ENCODE peak calls at places on chromosome 1, in five cellular contexts. X is brain microvascular endothelial cell, N is Right ventricle myocardium inferior, I is fibroblast of the conjunctiva, Z is esophagus squamous epithelium. L is an unnamed sample.
A peak's percentile ranks its signal among the peaks of the same experiment; 100 is the strongest.

GRCh38 chr1:164983023-164983650 is 373.4 kb downstream of the LMX1A start:
- DNase-seq in X (no peak), N (no peak), I (no peak), Z (no peak), L (no peak)

GRCh38 chr1:34155851-34156250 is 9.2 kb downstream of the CSMD2 start:
- DNase-seq in X (no peak), N (no peak), I (no peak), Z (no peak), L (no peak)

GRCh38 chr1:235675152-235675890 is 25.7 kb upstream of the GNG4 start:
- DNase-seq in X (no peak), N (no peak), I (peak; percentile 9), Z (no peak), L (no peak)

GRCh38 chr1:172401907-172402306 is 18.6 kb upstream of the C1orf105 start:
- DNase-seq in X (no peak), N (no peak), I (no peak), Z (no peak), L (no peak)

GRCh38 chr1:172801923-172802322 is 143.0 kb downstream of the FASLG start:
- DNase-seq in X (no peak), N (no peak), I (no peak), Z (no peak), L (no peak)

GRCh38 chr1:230268371-230269170 is 157.6 kb downstream of the PGBD5 start:
- DNase-seq in X (peak; percentile 59), N (peak; percentile 55), I (peak; percentile 68), Z (no peak), L (peak; percentile 24)

GRCh38 chr1:248858096-248858890 is 592 bp downstream of the ZNF692 start:
- DNase-seq in X (peak; percentile 35), N (peak; percentile 86), I (peak; percentile 30), Z (no peak), L (peak; percentile 80)

GRCh38 chr1:8374812-8375211 is 56.9 kb downstream of the SLC45A1 start:
- DNase-seq in X (peak; percentile 45), N (no peak), I (no peak), Z (no peak), L (no peak)

GRCh38 chr1:182909578-182909977 is 43.4 kb downstream of the SHCBP1L start:
- DNase-seq in X (no peak), N (no peak), I (no peak), Z (no peak), L (no peak)

GRCh38 chr1:204461331-204462228 is 33.0 kb downstream of the PIK3C2B start:
- DNase-seq in X (no peak), N (no peak), I (no peak), Z (no peak), L (peak; percentile 57)

GRCh38 chr1:9344426-9345200 is 51.9 kb downstream of the SPSB1 start:
- DNase-seq in X (no peak), N (no peak), I (no peak), Z (no peak), L (no peak)

GRCh38 chr1:58983159-58983558 is 199.3 kb upstream of the JUN start:
- DNase-seq in X (no peak), N (no peak), I (peak; percentile 34), Z (no peak), L (no peak)

GRCh38 chr1:55250399-55251075 is 35.4 kb upstream of the USP24 start:
- DNase-seq in X (no peak), N (no peak), I (no peak), Z (no peak), L (no peak)

GRCh38 chr1:36752891-36753361 is 270.2 kb upstream of the CSF3R start:
- DNase-seq in X (no peak), N (no peak), I (no peak), Z (no peak), L (no peak)

GRCh38 chr1:19664453-19665043 is at the start of gene HTR6:
- DNase-seq in X (no peak), N (peak; percentile 53), I (no peak), Z (no peak), L (no peak)

GRCh38 chr1:31219489-31219888 is 20.2 kb downstream of the NKAIN1 start:
- DNase-seq in X (no peak), N (no peak), I (no peak), Z (no peak), L (no peak)

GRCh38 chr1:66478116-66478515 is 55.8 kb upstream of the SGIP1 start:
- DNase-seq in X (peak; percentile 61), N (no peak), I (peak; percentile 37), Z (no peak), L (no peak)

GRCh38 chr1:150516050-150516591 is 569 bp downstream of the FALEC start:
- DNase-seq in X (no peak), N (no peak), I (no peak), Z (no peak), L (no peak)

GRCh38 chr1:41622402-41622801 is 137.9 kb upstream of the EDN2 start:
- DNase-seq in X (peak; percentile 65), N (no peak), I (no peak), Z (no peak), L (no peak)

GRCh38 chr1:19946331-19946751 is 22.9 kb upstream of the PLA2G2E start:
- DNase-seq in X (no peak), N (no peak), I (no peak), Z (no peak), L (no peak)

GRCh38 chr1:219587817-219588561 is 24.9 kb downstream of the ZC3H11B start:
- DNase-seq in X (peak; percentile 18), N (no peak), I (peak; percentile 29), Z (no peak), L (no peak)

GRCh38 chr1:113219377-113219776 is 146.4 kb downstream of the LRIG2 start:
- DNase-seq in X (no peak), N (no peak), I (no peak), Z (no peak), L (no peak)

GRCh38 chr1:19872190-19872589 is 10.0 kb upstream of the OTUD3 start:
- DNase-seq in X (no peak), N (no peak), I (no peak), Z (no peak), L (no peak)

GRCh38 chr1:115764541-115764940 is 4.0 kb downstream of the CASQ2 start:
- DNase-seq in X (peak; percentile 40), N (no peak), I (no peak), Z (no peak), L (no peak)

GRCh38 chr1:11507309-11507708 is 28.4 kb downstream of the DISP3 start:
- DNase-seq in X (no peak), N (no peak), I (no peak), Z (no peak), L (no peak)